ENCODE peak calls at places on chromosomes 13 and 19, in nine cellular contexts. One of them, this sample, is unnamed. For H3K4me1, the result is how much of the 10 kb centered on the place peaks cover.

GRCh38 chr19:1469200-1469935 is 9.6 kb downstream of the C19orf25 start:
- DNase-seq in gastrocnemius medialis: no peak
- DNase-seq in small intestine: no peak
- DNase-seq in ovary: no peak
- DNase-seq in CD4-positive, CD25-positive, alpha-beta regulatory T cell: no peak
- DNase-seq in left lung: no peak
- DNase-seq in CD4-positive, alpha-beta memory T cell: no peak
- DNase-seq in osteoblast: peak
- DNase-seq in GM23338: no peak
- DNase-seq in this sample: peak

GRCh38 chr13:95195146-95195545 is 106.1 kb downstream of the ABCC4 start:
- DNase-seq in gastrocnemius medialis: no peak
- DNase-seq in small intestine: no peak
- DNase-seq in ovary: no peak
- DNase-seq in CD4-positive, CD25-positive, alpha-beta regulatory T cell: no peak
- DNase-seq in left lung: no peak
- DNase-seq in CD4-positive, alpha-beta memory T cell: no peak
- DNase-seq in osteoblast: no peak
- DNase-seq in GM23338: no peak
- DNase-seq in this sample: peak

GRCh38 chr19:11693505-11694499 is 44.9 kb downstream of the ZNF823 start:
- DNase-seq in gastrocnemius medialis: no peak
- DNase-seq in small intestine: peak
- DNase-seq in ovary: no peak
- DNase-seq in CD4-positive, CD25-positive, alpha-beta regulatory T cell: no peak
- DNase-seq in left lung: no peak
- DNase-seq in CD4-positive, alpha-beta memory T cell: no peak
- DNase-seq in osteoblast: no peak
- DNase-seq in GM23338: peak
- DNase-seq in this sample: peak

GRCh38 chr19:4327877-4328242 is 10.8 kb downstream of the STAP2 start:
- DNase-seq in gastrocnemius medialis: no peak
- DNase-seq in small intestine: no peak
- DNase-seq in ovary: no peak
- DNase-seq in CD4-positive, CD25-positive, alpha-beta regulatory T cell: no peak
- DNase-seq in left lung: no peak
- DNase-seq in CD4-positive, alpha-beta memory T cell: no peak
- DNase-seq in osteoblast: no peak
- DNase-seq in GM23338: no peak
- DNase-seq in this sample: no peak

GRCh38 chr19:14150770-14151661 is 14.6 kb upstream of the ASF1B start:
- DNase-seq in gastrocnemius medialis: no peak
- DNase-seq in small intestine: no peak
- DNase-seq in ovary: no peak
- DNase-seq in CD4-positive, CD25-positive, alpha-beta regulatory T cell: no peak
- DNase-seq in left lung: no peak
- DNase-seq in CD4-positive, alpha-beta memory T cell: no peak
- DNase-seq in osteoblast: peak
- DNase-seq in GM23338: no peak
- DNase-seq in this sample: no peak

GRCh38 chr19:29625316-29625715 is 19.2 kb downstream of the POP4 start:
- DNase-seq in gastrocnemius medialis: no peak
- DNase-seq in small intestine: no peak
- DNase-seq in ovary: no peak
- DNase-seq in CD4-positive, CD25-positive, alpha-beta regulatory T cell: no peak
- DNase-seq in left lung: no peak
- DNase-seq in CD4-positive, alpha-beta memory T cell: no peak
- DNase-seq in osteoblast: no peak
- DNase-seq in GM23338: no peak
- DNase-seq in this sample: peak

GRCh38 chr13:24050796-24051715 is 109.5 kb upstream of the SPATA13 start:
- DNase-seq in gastrocnemius medialis: no peak
- DNase-seq in small intestine: no peak
- DNase-seq in ovary: no peak
- DNase-seq in CD4-positive, CD25-positive, alpha-beta regulatory T cell: no peak
- DNase-seq in left lung: no peak
- DNase-seq in CD4-positive, alpha-beta memory T cell: no peak
- DNase-seq in osteoblast: no peak
- DNase-seq in GM23338: no peak
- DNase-seq in this sample: peak

GRCh38 chr19:6503407-6504201 is 1.5 kb upstream of the TUBB4A start:
- DNase-seq in gastrocnemius medialis: no peak
- DNase-seq in small intestine: no peak
- DNase-seq in ovary: no peak
- DNase-seq in CD4-positive, CD25-positive, alpha-beta regulatory T cell: no peak
- DNase-seq in left lung: no peak
- DNase-seq in CD4-positive, alpha-beta memory T cell: no peak
- DNase-seq in osteoblast: peak
- DNase-seq in GM23338: no peak
- DNase-seq in this sample: no peak

GRCh38 chr19:48543121-48543710 is 8.8 kb upstream of the SULT2B1 start:
- DNase-seq in gastrocnemius medialis: peak
- DNase-seq in small intestine: peak
- DNase-seq in ovary: no peak
- DNase-seq in CD4-positive, CD25-positive, alpha-beta regulatory T cell: no peak
- DNase-seq in left lung: peak
- DNase-seq in CD4-positive, alpha-beta memory T cell: no peak
- DNase-seq in osteoblast: peak
- DNase-seq in GM23338: peak
- DNase-seq in this sample: peak

GRCh38 chr13:90447735-90448103 is 899.8 kb upstream of the MIR17HG start:
- DNase-seq in gastrocnemius medialis: no peak
- DNase-seq in small intestine: no peak
- DNase-seq in ovary: no peak
- DNase-seq in CD4-positive, CD25-positive, alpha-beta regulatory T cell: no peak
- DNase-seq in left lung: no peak
- DNase-seq in CD4-positive, alpha-beta memory T cell: no peak
- DNase-seq in osteoblast: no peak
- DNase-seq in GM23338: peak
- DNase-seq in this sample: no peak

GRCh38 chr13:77904031-77904430 is 14.6 kb downstream of the EDNRB start:
- DNase-seq in gastrocnemius medialis: no peak
- DNase-seq in small intestine: no peak
- DNase-seq in ovary: no peak
- DNase-seq in CD4-positive, CD25-positive, alpha-beta regulatory T cell: no peak
- DNase-seq in left lung: no peak
- DNase-seq in CD4-positive, alpha-beta memory T cell: no peak
- DNase-seq in osteoblast: no peak
- DNase-seq in GM23338: no peak
- DNase-seq in this sample: no peak

GRCh38 chr19:31383553-31383952 is 34.3 kb upstream of the TSHZ3 start:
- DNase-seq in gastrocnemius medialis: no peak
- DNase-seq in small intestine: no peak
- DNase-seq in ovary: no peak
- DNase-seq in CD4-positive, CD25-positive, alpha-beta regulatory T cell: no peak
- DNase-seq in left lung: no peak
- DNase-seq in CD4-positive, alpha-beta memory T cell: no peak
- DNase-seq in osteoblast: no peak
- DNase-seq in GM23338: no peak
- DNase-seq in this sample: no peak

GRCh38 chr13:59931621-59932020 is 232.1 kb downstream of the DIAPH3 start:
- DNase-seq in gastrocnemius medialis: no peak
- DNase-seq in small intestine: no peak
- DNase-seq in ovary: no peak
- DNase-seq in CD4-positive, CD25-positive, alpha-beta regulatory T cell: no peak
- DNase-seq in left lung: no peak
- DNase-seq in CD4-positive, alpha-beta memory T cell: no peak
- DNase-seq in osteoblast: no peak
- DNase-seq in GM23338: no peak
- DNase-seq in this sample: no peak

GRCh38 chr19:6383188-6383587 is 7.5 kb upstream of the PSPN start:
- DNase-seq in gastrocnemius medialis: no peak
- DNase-seq in small intestine: no peak
- DNase-seq in ovary: no peak
- DNase-seq in CD4-positive, CD25-positive, alpha-beta regulatory T cell: no peak
- DNase-seq in left lung: no peak
- DNase-seq in CD4-positive, alpha-beta memory T cell: no peak
- DNase-seq in osteoblast: no peak
- DNase-seq in GM23338: no peak
- DNase-seq in this sample: no peak

GRCh38 chr19:3324405-3324856 is 42.0 kb upstream of the NFIC start:
- DNase-seq in gastrocnemius medialis: peak
- DNase-seq in small intestine: peak
- DNase-seq in ovary: peak
- DNase-seq in CD4-positive, CD25-positive, alpha-beta regulatory T cell: peak
- DNase-seq in left lung: peak
- DNase-seq in CD4-positive, alpha-beta memory T cell: peak
- DNase-seq in osteoblast: peak
- DNase-seq in GM23338: peak
- DNase-seq in this sample: peak

GRCh38 chr13:109746364-109746763 is 40.0 kb downstream of the IRS2 start:
- DNase-seq in gastrocnemius medialis: no peak
- DNase-seq in small intestine: no peak
- DNase-seq in ovary: no peak
- DNase-seq in CD4-positive, CD25-positive, alpha-beta regulatory T cell: no peak
- DNase-seq in left lung: no peak
- DNase-seq in CD4-positive, alpha-beta memory T cell: no peak
- DNase-seq in osteoblast: no peak
- DNase-seq in GM23338: no peak
- DNase-seq in this sample: peak

GRCh38 chr13:77513719-77514335 is 21.7 kb upstream of the SCEL start:
- DNase-seq in gastrocnemius medialis: no peak
- DNase-seq in small intestine: no peak
- DNase-seq in ovary: no peak
- DNase-seq in CD4-positive, CD25-positive, alpha-beta regulatory T cell: no peak
- DNase-seq in left lung: no peak
- DNase-seq in CD4-positive, alpha-beta memory T cell: no peak
- DNase-seq in osteoblast: no peak
- DNase-seq in GM23338: no peak
- DNase-seq in this sample: no peak

DNA sequence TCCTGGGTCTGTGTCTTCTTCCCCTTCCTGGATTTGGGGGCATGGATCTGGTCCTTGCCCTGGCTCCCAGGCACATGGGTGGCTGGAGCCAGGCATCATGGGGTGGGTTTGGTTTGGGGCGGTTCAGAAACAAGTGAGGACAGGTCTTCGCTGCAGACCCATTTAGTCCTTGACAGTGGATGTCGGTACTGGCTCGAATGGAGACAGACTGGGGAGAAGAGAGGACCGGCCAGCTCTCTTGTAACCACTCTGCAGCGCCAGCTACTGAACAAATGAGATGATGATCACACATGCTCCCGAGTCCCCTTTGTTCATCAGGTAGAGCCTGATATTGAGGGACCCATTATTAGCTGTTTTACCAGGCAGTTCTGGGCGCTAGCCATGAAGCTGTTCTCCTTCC is 64.5 kb downstream of the CHST8 start:
- DNase-seq in gastrocnemius medialis: no peak
- DNase-seq in small intestine: no peak
- DNase-seq in ovary: no peak
- DNase-seq in CD4-positive, CD25-positive, alpha-beta regulatory T cell: no peak
- DNase-seq in left lung: peak
- DNase-seq in CD4-positive, alpha-beta memory T cell: no peak
- DNase-seq in osteoblast: peak
- DNase-seq in GM23338: no peak
- DNase-seq in this sample: no peak
- H3K27ac ChIP-seq in gastrocnemius medialis: no peak
- H3K27ac ChIP-seq in small intestine: no peak
- H3K27ac ChIP-seq in ovary: no peak
- H3K27ac ChIP-seq in CD4-positive, CD25-positive, alpha-beta regulatory T cell: no peak
- H3K27ac ChIP-seq in left lung: no peak
- H3K27ac ChIP-seq in CD4-positive, alpha-beta memory T cell: no peak
- H3K27ac ChIP-seq in osteoblast: no peak
- H3K27ac ChIP-seq in GM23338: no peak
- H3K27ac ChIP-seq in this sample: peak

DNA sequence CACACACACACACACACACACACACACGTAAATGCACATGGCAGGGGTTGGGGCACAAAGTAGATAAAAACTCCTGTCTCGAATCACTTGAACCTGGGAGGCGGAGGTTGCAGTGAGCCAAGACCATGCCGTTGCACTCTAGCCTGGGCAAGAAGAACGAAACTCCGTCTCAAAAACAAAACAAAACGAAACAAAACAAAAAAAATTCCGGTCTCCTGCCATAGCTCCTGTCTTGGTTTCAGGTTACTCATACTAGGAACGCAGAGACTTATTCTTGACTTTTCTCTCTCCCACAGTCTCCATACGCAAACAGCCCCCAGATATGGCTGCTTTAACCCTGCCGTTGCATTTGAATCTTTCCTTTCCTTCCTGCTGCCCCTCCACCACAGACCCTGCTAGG is 148.9 kb downstream of the SHISA2 start:
- DNase-seq in gastrocnemius medialis: no peak
- DNase-seq in small intestine: no peak
- DNase-seq in ovary: no peak
- DNase-seq in CD4-positive, CD25-positive, alpha-beta regulatory T cell: no peak
- DNase-seq in left lung: no peak
- DNase-seq in CD4-positive, alpha-beta memory T cell: peak
- DNase-seq in osteoblast: no peak
- DNase-seq in GM23338: no peak
- DNase-seq in this sample: no peak
- H3K4me1 ChIP-seq in gastrocnemius medialis: under half
- H3K4me1 ChIP-seq in small intestine: under half
- H3K4me1 ChIP-seq in ovary: under half
- H3K4me1 ChIP-seq in CD4-positive, CD25-positive, alpha-beta regulatory T cell: under half
- H3K4me1 ChIP-seq in left lung: under half
- H3K4me1 ChIP-seq in CD4-positive, alpha-beta memory T cell: half or more
- H3K4me1 ChIP-seq in osteoblast: under half
- H3K4me1 ChIP-seq in GM23338: under half
- H3K4me1 ChIP-seq in this sample: under half

GRCh38 chr13:48532146-48532472 is 771 bp downstream of the RCBTB2 start:
- DNase-seq in gastrocnemius medialis: no peak
- DNase-seq in small intestine: peak
- DNase-seq in ovary: no peak
- DNase-seq in CD4-positive, CD25-positive, alpha-beta regulatory T cell: no peak
- DNase-seq in left lung: peak
- DNase-seq in CD4-positive, alpha-beta memory T cell: no peak
- DNase-seq in osteoblast: no peak
- DNase-seq in GM23338: no peak
- DNase-seq in this sample: no peak
- H3K27ac ChIP-seq in gastrocnemius medialis: peak
- H3K27ac ChIP-seq in small intestine: peak
- H3K27ac ChIP-seq in ovary: peak
- H3K27ac ChIP-seq in CD4-positive, CD25-positive, alpha-beta regulatory T cell: peak
- H3K27ac ChIP-seq in left lung: peak
- H3K27ac ChIP-seq in CD4-positive, alpha-beta memory T cell: peak
- H3K27ac ChIP-seq in osteoblast: peak
- H3K27ac ChIP-seq in GM23338: peak
- H3K27ac ChIP-seq in this sample: peak

DNA sequence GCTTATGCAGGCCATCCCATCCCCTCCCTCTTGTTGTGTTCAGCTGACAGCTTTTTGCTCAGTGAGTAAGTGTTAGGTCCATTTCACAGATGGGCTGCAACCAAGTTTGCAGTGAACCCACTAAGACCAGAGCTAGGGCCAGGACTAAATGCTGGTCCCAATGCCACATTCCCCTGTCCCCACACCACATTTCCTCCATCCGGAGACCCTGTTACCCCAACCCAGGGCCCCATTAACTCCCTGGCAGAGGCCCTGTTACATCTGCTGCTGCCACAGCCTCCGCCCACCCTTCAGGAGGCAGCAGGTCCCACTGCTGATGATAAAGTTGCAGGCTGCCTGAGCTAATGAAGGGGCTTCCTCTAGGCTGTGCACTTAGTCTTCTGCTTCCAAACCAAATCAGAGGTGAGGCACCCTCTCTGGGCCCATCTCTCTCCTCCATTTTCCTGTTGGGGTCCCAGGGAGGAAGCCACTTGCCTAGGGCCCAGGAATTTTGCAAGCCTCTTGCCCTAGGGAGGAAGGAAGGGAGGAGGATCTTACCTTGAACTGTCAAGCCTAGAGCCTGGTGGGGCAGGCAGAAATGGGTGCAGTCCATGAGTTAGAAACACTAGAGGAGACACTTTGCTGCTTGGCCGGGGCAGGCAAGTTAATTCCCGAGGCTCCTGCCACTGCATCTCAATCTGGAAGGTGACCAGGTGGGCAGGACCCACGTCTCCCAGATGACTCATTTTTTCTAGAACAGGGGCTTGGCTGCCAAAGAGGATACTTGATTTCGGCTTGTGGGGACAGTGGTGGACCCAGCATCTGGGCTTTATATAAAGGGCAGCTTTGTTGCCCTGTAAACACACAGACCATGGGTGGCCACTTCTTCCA is 3.4 kb upstream of the USF2 start:
- DNase-seq in gastrocnemius medialis: peak
- DNase-seq in small intestine: no peak
- DNase-seq in ovary: no peak
- DNase-seq in CD4-positive, CD25-positive, alpha-beta regulatory T cell: no peak
- DNase-seq in left lung: peak
- DNase-seq in CD4-positive, alpha-beta memory T cell: no peak
- DNase-seq in osteoblast: peak
- DNase-seq in GM23338: no peak
- DNase-seq in this sample: peak
- H3K4me1 ChIP-seq in gastrocnemius medialis: under half
- H3K4me1 ChIP-seq in small intestine: under half
- H3K4me1 ChIP-seq in ovary: under half
- H3K4me1 ChIP-seq in CD4-positive, CD25-positive, alpha-beta regulatory T cell: under half
- H3K4me1 ChIP-seq in left lung: under half
- H3K4me1 ChIP-seq in CD4-positive, alpha-beta memory T cell: under half
- H3K4me1 ChIP-seq in osteoblast: under half
- H3K4me1 ChIP-seq in GM23338: under half
- H3K4me1 ChIP-seq in this sample: under half

This sample was measured in endodermal cell.